ENCODE peak calls at places on chromosomes 12 and 14, in eight cellular contexts. G is CD8-positive, alpha-beta memory T cell; P is activated naive CD8-positive, alpha-beta T cell treated with anti-CD3 and anti-CD28 coated beads, Interleukin-2, amount 50 U/mL, for 24 hours; L is AG08395; A is NCI-H146; M is pancreas; H is NCI-H524 treated with DMSO at 0.1 percent for 48 hours; D is activated CD8-positive, alpha-beta memory T cell treated with anti-CD3 and anti-CD28 coated beads for 24 hours. S is an unnamed sample.

GRCh38 chr12:4908694-4909396 is 860 bp upstream of the KCNA1 start:
- DNase-seq in A (peak; percentile 96), L (peak; percentile 8), H (peak; percentile 50), M (no peak), G (no peak), P (peak; percentile 18), D (no peak), S (no peak)

GRCh38 chr14:71680733-71681387 is 251.4 kb upstream of the RGS6 start:
- DNase-seq in M (no peak), H (no peak), A (peak; percentile 68), D (no peak), P (no peak), L (no peak), G (no peak), S (no peak)

GRCh38 chr12:72832024-72832423 is 559.9 kb downstream of the TRHDE start:
- DNase-seq in D (no peak), M (no peak), L (no peak), P (no peak), H (no peak), A (no peak), G (no peak), S (no peak)

GRCh38 chr12:53618340-53618739 is 7.8 kb downstream of the ATF7 start:
- DNase-seq in G (no peak), M (no peak), H (no peak), D (no peak), P (no peak), A (no peak), L (no peak), S (no peak)

GRCh38 chr14:36952702-36953101 is 219.7 kb downstream of the SLC25A21 start:
- DNase-seq in P (no peak), G (no peak), M (no peak), H (no peak), D (no peak), A (no peak), L (peak; percentile 67), S (no peak)

GRCh38 chr12:95963104-95963503 is 20.0 kb downstream of the AMDHD1 start:
- DNase-seq in M (no peak), H (no peak), L (no peak), P (no peak), D (no peak), A (peak; percentile 5), G (no peak), S (no peak)

GRCh38 chr14:38616959-38617358 is 361.1 kb upstream of the CLEC14A start:
- DNase-seq in L (no peak), D (no peak), A (peak; percentile 70), G (no peak), H (peak; percentile 91), P (no peak), M (no peak), S (no peak)

GRCh38 chr14:62736426-62737043 is 308.7 kb downstream of the KCNH5 start:
- DNase-seq in M (no peak), H (no peak), A (no peak), G (no peak), P (no peak), D (no peak), L (no peak), S (no peak)

GRCh38 chr12:68305278-68305677 is 26.9 kb downstream of the MDM1 start:
- DNase-seq in P (no peak), A (no peak), D (no peak), M (no peak), L (no peak), G (no peak), H (no peak), S (no peak)

GRCh38 chr14:101083564-101084435 is 180.3 kb upstream of the RTL1 start:
- DNase-seq in A (peak; percentile 16), P (no peak), G (no peak), H (no peak), M (no peak), D (peak; percentile 44), L (no peak), S (no peak)

GRCh38 chr12:10305411-10305810 is 2.3 kb upstream of the KLRD1 start:
- DNase-seq in A (no peak), D (no peak), G (no peak), H (no peak), L (no peak), P (no peak), M (no peak), S (no peak)

GRCh38 chr12:46516933-46517578 is 144.5 kb upstream of the SLC38A2 start:
- DNase-seq in G (no peak), D (peak; percentile 68), H (no peak), L (no peak), M (no peak), P (peak; percentile 25), A (no peak), S (no peak)

GRCh38 chr12:29510591-29511174 is 13.2 kb upstream of the OVCH1 start:
- DNase-seq in G (no peak), M (no peak), H (no peak), A (peak; percentile 6), D (no peak), P (no peak), L (no peak), S (no peak)

GRCh38 chr12:77742631-77743030 is 88.1 kb upstream of the NAV3 start:
- DNase-seq in M (no peak), P (no peak), L (no peak), H (no peak), D (no peak), G (no peak), A (no peak), S (no peak)

GRCh38 chr14:96309907-96310330 is 53.2 kb downstream of the ATG2B start:
- DNase-seq in H (no peak), L (no peak), D (no peak), P (no peak), A (no peak), M (no peak), G (no peak), S (no peak)

GRCh38 chr12:41242613-41243012 is 54.5 kb downstream of the PDZRN4 start:
- DNase-seq in G (no peak), H (peak; percentile 2), D (no peak), P (no peak), A (no peak), L (no peak), M (no peak), S (no peak)

GRCh38 chr14:104589338-104590195 is 10.0 kb downstream of the C14orf180 start:
- DNase-seq in A (no peak), G (no peak), D (no peak), P (no peak), M (no peak), L (no peak), H (no peak), S (no peak)

GRCh38 chr12:126668538-126668937 is 1598.4 kb upstream of the TMEM132C start:
- DNase-seq in G (no peak), D (no peak), H (no peak), L (peak; percentile 88), A (no peak), P (no peak), M (no peak), S (no peak)